ENCODE peak calls at places on chromosomes 4 and X, in eight cellular contexts. U is IMR-90, Y is lower lobe of right lung, I is mucosa of descending colon, P is psoas muscle, J is Peyer's patch, E is GM12878, H is mammary epithelial cell. D is an unnamed sample. For H3K36me3, the result is how much of the 10 kb centered on the place peaks cover.

GRCh38 chrX:82816572-82816971 is 691.5 kb upstream of the POU3F4 start:
- DNase-seq in H (peak), Y (no peak), J (no peak), E (no peak), U (no peak), P (no peak), I (no peak), D (peak)

GRCh38 chr4:39502034-39502658 is 25.1 kb downstream of the UGDH start:
- DNase-seq in Y (no peak), E (no peak), U (peak), H (peak), P (no peak), J (no peak), I (no peak), D (peak)

GRCh38 chr4:87835732-87836131 is 3.0 kb downstream of the MEPE start:
- DNase-seq in I (no peak), U (no peak), J (no peak), P (no peak), E (no peak), Y (no peak), H (no peak), D (no peak)

GRCh38 chr4:143559757-143560147 is 46.2 kb downstream of the SMARCA5 start:
- DNase-seq in I (peak), E (no peak), U (no peak), J (no peak), Y (no peak), H (no peak), P (no peak), D (no peak)

GRCh38 chr4:148749403-148749802 is 307.2 kb upstream of the NR3C2 start:
- DNase-seq in E (no peak), J (no peak), H (peak), P (no peak), Y (no peak), I (no peak), U (no peak), D (peak)

GRCh38 chr4:111650146-111650545 is 495.1 kb upstream of the FAM241A start:
- DNase-seq in H (no peak), P (no peak), E (no peak), J (no peak), U (no peak), I (no peak), Y (no peak), D (no peak)

GRCh38 chr4:177441061-177441802 is 1.0 kb downstream of the AGA start:
- DNase-seq in J (no peak), P (no peak), U (peak), I (no peak), Y (peak), E (peak), H (peak), D (peak)

GRCh38 chr4:3013839-3014350 is 50.5 kb downstream of the GRK4 start:
- DNase-seq in U (no peak), Y (no peak), P (no peak), E (peak), J (no peak), H (no peak), I (no peak), D (no peak)

GRCh38 chr4:177155454-177155853 is 154.2 kb upstream of the NEIL3 start:
- DNase-seq in E (no peak), H (no peak), Y (no peak), U (no peak), J (no peak), P (no peak), I (no peak), D (no peak)

GRCh38 chrX:108070891-108071290 is 20.5 kb downstream of the PSMD10 start:
- DNase-seq in E (no peak), J (no peak), U (peak), H (peak), Y (no peak), P (no peak), I (no peak), D (peak)

GRCh38 chr4:155608231-155608885 is 58.3 kb upstream of the GUCY1A1 start:
- DNase-seq in U (peak), J (no peak), I (no peak), E (no peak), P (no peak), H (no peak), Y (no peak), D (peak)

GRCh38 chr4:42078184-42078801 is 74.2 kb downstream of the BEND4 start:
- DNase-seq in I (no peak), H (no peak), E (peak), U (no peak), Y (no peak), J (no peak), P (no peak), D (no peak)

GRCh38 chrX:3184176-3184930 is 143.1 kb downstream of the ARSF start:
- DNase-seq in J (no peak), Y (no peak), E (no peak), H (no peak), I (no peak), U (peak), P (no peak), D (peak)

GRCh38 chr4:71133491-71133890 is 140.0 kb downstream of the DCK start:
- DNase-seq in H (no peak), I (no peak), P (no peak), U (peak), E (no peak), J (no peak), Y (no peak), D (no peak)

GRCh38 chr4:62512271-62512670 is 1312.1 kb downstream of the ADGRL3 start:
- DNase-seq in I (no peak), E (no peak), P (no peak), U (no peak), H (no peak), Y (no peak), J (no peak), D (no peak)

GRCh38 chr4:72218953-72219352 is 187.2 kb downstream of the NPFFR2 start:
- DNase-seq in I (no peak), U (no peak), H (no peak), Y (no peak), E (no peak), P (no peak), J (no peak), D (peak)

GRCh38 chr4:30153427-30153826 is 566.7 kb upstream of the PCDH7 start:
- DNase-seq in U (no peak), E (no peak), P (no peak), J (no peak), H (no peak), I (no peak), Y (no peak), D (no peak)

GRCh38 chrX:41594634-41595033 is 94.1 kb upstream of the GPR34 start:
- DNase-seq in U (no peak), Y (no peak), J (no peak), E (no peak), H (no peak), P (no peak), I (no peak), D (no peak)

DNA sequence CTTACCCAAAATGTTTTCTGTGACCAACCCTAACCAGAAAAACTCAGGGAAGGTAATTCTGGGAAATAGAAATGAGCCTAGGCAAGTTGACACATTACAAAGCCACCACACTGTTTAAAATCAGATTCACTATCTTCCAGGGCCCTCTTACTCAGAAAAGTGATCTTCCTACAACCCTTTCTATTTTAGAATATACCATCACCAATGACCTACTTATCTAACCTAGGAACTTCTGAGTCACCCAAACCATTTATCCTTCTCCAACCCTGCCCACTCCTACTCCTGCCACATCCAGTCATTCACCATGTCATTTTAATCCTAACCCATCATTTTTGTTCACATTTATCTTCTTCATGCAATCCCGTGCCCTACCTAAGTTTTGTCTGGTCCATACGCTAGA is 89.9 kb downstream of the FTHL17 start:
- DNase-seq in I (no peak), Y (no peak), H (no peak), E (no peak), U (no peak), J (no peak), P (no peak), D (no peak)
- H3K4me3 ChIP-seq in I (no peak), Y (no peak), H (no peak), E (no peak), U (no peak), J (no peak), P (no peak), D (no peak)

GRCh38 chr4:22634541-22635181 is 58.1 kb upstream of the GBA3 start:
- DNase-seq in J (no peak), P (no peak), H (peak), Y (no peak), E (no peak), I (peak), U (no peak), D (peak)

GRCh38 chr4:22637306-22637705 is 55.4 kb upstream of the GBA3 start:
- DNase-seq in E (no peak), J (no peak), P (no peak), H (no peak), Y (no peak), U (no peak), I (no peak), D (no peak)

GRCh38 chr4:22635692-22636091 is 57.0 kb upstream of the GBA3 start:
- DNase-seq in Y (no peak), P (no peak), I (no peak), H (no peak), U (no peak), J (no peak), E (no peak), D (no peak)
- TF ChIP-seq CTCF in Y (no peak), P (no peak), I (no peak), H (no peak), U (no peak), J (no peak), E (no peak), D (no peak)

GRCh38 chrX:119635799-119636198 is 29.6 kb upstream of the NKRF start:
- DNase-seq in E (no peak), I (no peak), U (no peak), H (no peak), Y (no peak), J (no peak), P (no peak), D (no peak)

GRCh38 chrX:119640621-119641020 is 34.4 kb upstream of the NKRF start:
- DNase-seq in H (no peak), P (no peak), Y (no peak), I (no peak), U (no peak), J (no peak), E (no peak), D (no peak)

GRCh38 chrX:119635179-119635578 is 29.0 kb upstream of the NKRF start:
- DNase-seq in E (no peak), Y (no peak), U (no peak), H (no peak), P (no peak), I (no peak), J (no peak), D (no peak)

GRCh38 chrX:119638725-119639471 is 32.7 kb upstream of the NKRF start:
- DNase-seq in J (no peak), U (peak), Y (no peak), H (no peak), E (peak), P (no peak), I (no peak), D (peak)

DNA sequence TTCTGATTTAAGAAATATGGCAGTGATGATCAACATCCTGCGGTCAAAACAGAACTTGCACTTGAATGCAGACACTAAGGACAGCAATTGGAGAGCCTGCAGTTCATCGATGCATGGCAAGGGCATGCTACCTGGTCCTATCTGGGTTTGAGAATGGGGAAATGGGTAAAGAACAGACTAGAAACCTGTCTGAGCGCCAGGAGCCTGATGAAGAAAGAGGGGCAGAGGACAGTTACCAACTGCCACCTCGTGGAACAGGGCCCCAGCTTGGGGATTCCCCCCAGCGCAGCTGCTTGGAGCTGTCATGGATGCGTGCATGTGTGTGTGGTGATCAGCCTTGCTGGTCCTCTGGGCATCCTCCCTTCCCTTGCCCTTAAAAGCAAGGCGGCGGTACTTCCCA is 30.2 kb upstream of the NKRF start:
- DNase-seq in U (no peak), I (no peak), J (no peak), P (no peak), E (peak), Y (no peak), H (no peak), D (no peak)
- H3K36me3 ChIP-seq in U (under half), I (under half), J (under half), P (under half), E (under half), Y (under half), H (under half), D (under half)

DNA sequence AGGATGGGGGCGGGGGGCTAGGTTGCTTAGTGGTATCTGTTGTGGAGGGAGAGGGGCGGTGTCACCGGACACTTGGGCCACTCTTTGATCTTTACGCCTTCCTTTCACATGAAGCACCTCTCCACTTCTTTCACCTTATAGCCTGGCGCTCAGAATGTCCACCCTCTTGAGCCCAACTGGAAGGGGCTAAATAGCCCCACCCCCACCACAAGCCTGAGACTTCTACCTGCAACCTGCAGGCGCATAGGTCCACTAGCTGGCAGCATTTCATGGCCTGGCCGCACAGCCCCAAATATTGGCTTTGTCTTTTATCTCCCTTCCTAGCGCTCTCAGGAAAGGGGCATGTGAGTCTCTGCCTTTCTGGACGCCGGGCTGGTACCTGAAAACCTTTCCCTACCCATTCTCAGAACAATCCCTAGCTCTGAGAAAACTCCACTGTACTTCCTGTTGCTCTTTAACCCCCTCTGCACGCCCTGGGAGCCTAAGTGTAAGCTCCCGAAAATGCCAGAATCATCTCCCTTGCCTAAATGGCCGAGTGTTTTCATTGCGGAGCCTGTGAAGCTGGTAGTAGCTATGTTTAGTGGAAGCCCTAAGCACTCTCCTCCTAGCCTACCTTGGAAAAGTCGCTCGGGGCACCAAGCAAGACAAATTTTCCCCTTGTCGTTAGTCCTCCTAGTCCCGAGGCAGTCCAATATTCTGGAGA is 1.2 kb upstream of the TRPC5 start:
- DNase-seq in J (no peak), H (no peak), P (no peak), Y (no peak), I (no peak), U (no peak), E (no peak), D (no peak)
- H3K4me3 ChIP-seq in J (no peak), H (no peak), P (no peak), Y (no peak), I (no peak), U (no peak), E (no peak), D (no peak)

DNA sequence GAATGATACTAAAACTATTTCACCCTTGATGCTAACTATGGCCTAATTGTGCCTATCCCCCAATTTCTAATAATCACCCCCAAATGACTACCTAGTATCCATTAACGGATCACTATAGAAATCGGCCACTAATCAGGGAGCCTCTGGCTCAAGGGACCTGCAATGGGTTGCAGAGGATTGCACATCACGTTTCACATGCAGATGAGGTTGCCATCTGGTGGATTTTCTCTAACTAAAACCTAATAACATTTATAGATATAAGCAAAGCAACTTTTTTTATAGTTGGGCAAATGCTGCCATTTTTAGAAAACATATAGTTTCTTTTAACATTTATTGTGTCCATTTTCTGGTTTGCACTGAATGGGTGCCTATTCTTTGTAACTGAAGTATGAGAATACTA is 28.3 kb upstream of the ALG13 start:
- DNase-seq in H (no peak), Y (no peak), J (no peak), P (no peak), I (no peak), E (no peak), U (no peak), D (peak)
- TF ChIP-seq CTCF in H (no peak), Y (no peak), J (no peak), P (no peak), I (no peak), E (no peak), U (no peak), D (no peak)

DNA sequence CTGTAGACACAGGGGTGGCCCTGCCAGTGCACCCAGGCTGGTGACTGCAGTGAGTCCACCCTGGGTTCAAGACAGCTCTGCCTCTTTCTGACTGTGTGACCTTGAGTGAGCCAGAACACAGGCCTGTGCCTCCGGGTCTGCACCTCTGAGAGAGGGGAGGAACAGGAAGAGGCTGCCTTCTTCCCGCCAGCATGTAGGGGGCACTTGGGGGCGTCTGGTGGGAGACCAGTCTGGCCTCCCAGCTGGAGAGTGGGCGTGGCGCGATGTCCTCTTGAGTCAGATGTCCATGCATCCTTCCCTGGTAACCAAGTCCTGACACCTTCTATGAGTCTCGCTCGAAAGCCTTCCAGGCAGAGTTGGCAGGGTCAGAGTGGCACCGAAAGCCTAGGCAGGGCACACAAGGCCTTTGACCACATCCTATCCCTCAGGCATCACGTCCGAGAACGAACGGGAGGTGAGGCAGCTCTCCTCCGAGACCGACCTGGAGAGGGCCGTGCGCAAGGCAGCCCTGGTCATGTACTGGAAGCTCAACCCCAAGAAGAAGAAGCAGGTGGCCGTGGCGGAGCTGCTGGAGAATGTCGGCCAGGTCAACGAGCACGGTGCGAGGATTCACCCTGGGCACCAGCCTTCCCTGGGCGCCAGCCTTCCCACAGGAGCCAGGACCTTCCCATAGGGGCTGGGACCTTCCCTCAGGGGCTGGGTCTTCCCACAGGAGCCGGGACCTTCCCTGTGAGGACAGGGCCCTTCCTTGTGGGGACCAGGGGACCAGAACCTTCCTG is 21.3 kb downstream of the WFS1 start:
- DNase-seq in I (peak), U (no peak), J (no peak), P (no peak), E (no peak), Y (peak), H (no peak), D (no peak)
- H3K36me3 ChIP-seq in I (under half), U (half or more), J (under half), P (under half), E (under half), Y (half or more), H (under half), D (under half)

GRCh38 chr4:82560853-82561744 is 689 bp downstream of the TMEM150C start:
- DNase-seq in J (peak), Y (no peak), I (peak), P (peak), U (no peak), E (no peak), H (no peak), D (no peak)
- H3K4me3 ChIP-seq in J (peak), Y (peak), I (peak), P (peak), U (peak), E (no peak), H (no peak), D (peak)